ENCODE peak calls at places on chromosomes 6 and 20, in eight cellular contexts. Z, R, H, I, Q, X, G and W are unnamed samples.

GRCh38 chr20:12053348-12053747 is 135.7 kb downstream of the BTBD3 start:
- DNase-seq in G (no peak), Z (no peak), H (no peak), I (peak), X (peak), R (no peak), Q (peak), W (no peak)

GRCh38 chr6:160226118-160226541 is 32.5 kb downstream of the SLC22A2 start:
- DNase-seq in I (no peak), R (no peak), Q (peak), H (no peak), X (no peak), Z (no peak), G (no peak), W (no peak)

GRCh38 chr20:33532753-33533459 is 43.0 kb downstream of the CBFA2T2 start:
- DNase-seq in X (no peak), R (no peak), G (no peak), Q (no peak), I (peak), Z (no peak), H (no peak), W (no peak)

GRCh38 chr20:51009303-51010042 is 13.4 kb downstream of the KCNG1 start:
- DNase-seq in H (no peak), Q (no peak), X (no peak), I (no peak), Z (no peak), R (no peak), G (no peak), W (no peak)

GRCh38 chr6:13523826-13524622 is 36.6 kb upstream of the GFOD1 start:
- DNase-seq in X (no peak), I (no peak), R (no peak), H (no peak), Z (no peak), Q (no peak), G (no peak), W (no peak)

GRCh38 chr6:100806280-100806679 is 74.8 kb downstream of the ASCC3 start:
- DNase-seq in X (no peak), Q (no peak), H (no peak), Z (no peak), R (no peak), G (no peak), I (no peak), W (no peak)

GRCh38 chr6:112014483-112014882 is 39.4 kb upstream of the CCN6 start:
- DNase-seq in H (no peak), X (peak), G (no peak), R (no peak), I (peak), Z (no peak), Q (peak), W (no peak)

GRCh38 chr6:138410972-138411667 is 7.1 kb downstream of the HEBP2 start:
- DNase-seq in I (peak), Z (no peak), H (no peak), Q (peak), G (no peak), R (no peak), X (peak), W (no peak)

GRCh38 chr6:3159805-3160781 is 2.7 kb upstream of the TUBB2A start:
- DNase-seq in Z (no peak), G (no peak), H (no peak), Q (peak), R (no peak), I (no peak), X (peak), W (no peak)

GRCh38 chr20:59816146-59816743 is 117.2 kb downstream of the SYCP2 start:
- DNase-seq in H (no peak), R (no peak), I (no peak), Q (no peak), X (no peak), G (no peak), Z (no peak), W (no peak)

GRCh38 chr6:128112494-128112893 is 211.6 kb upstream of the THEMIS start:
- DNase-seq in H (no peak), Z (no peak), G (no peak), I (peak), R (no peak), X (no peak), Q (no peak), W (no peak)

GRCh38 chr20:6685181-6685582 is 82.3 kb upstream of the BMP2 start:
- DNase-seq in G (no peak), Z (no peak), Q (peak), R (no peak), I (no peak), X (peak), H (no peak), W (no peak)

GRCh38 chr20:33490023-33490933 is at the start of gene CBFA2T2:
- DNase-seq in X (peak), I (peak), Z (no peak), Q (peak), G (no peak), H (no peak), R (peak), W (no peak)

GRCh38 chr6:148572676-148573335 is 174.0 kb upstream of the UST start:
- DNase-seq in I (no peak), X (no peak), R (no peak), Z (no peak), Q (no peak), H (no peak), G (no peak), W (no peak)

GRCh38 chr6:27145731-27146455 is 101.6 kb upstream of the PRSS16 start:
- DNase-seq in G (no peak), Z (no peak), R (peak), H (peak), I (peak), X (peak), Q (peak), W (no peak)

GRCh38 chr6:294656-295565 is 2.6 kb downstream of the DUSP22 start:
- DNase-seq in Q (no peak), X (no peak), Z (no peak), G (no peak), I (no peak), H (no peak), R (no peak), W (no peak)

GRCh38 chr6:53432318-53433161 is 83.8 kb upstream of the ELOVL5 start:
- DNase-seq in Z (no peak), X (peak), G (no peak), H (no peak), I (peak), R (no peak), Q (peak), W (no peak)

GRCh38 chr6:165045631-165046030 is 263.8 kb downstream of the C6orf118 start:
- DNase-seq in R (no peak), G (no peak), X (no peak), Z (no peak), H (no peak), I (no peak), Q (peak), W (no peak)

GRCh38 chr20:23419995-23420901 is 1.0 kb downstream of the NAPB start:
- DNase-seq in I (peak), Z (no peak), X (peak), Q (peak), H (no peak), R (peak), G (peak), W (no peak)

GRCh38 chr6:146968041-146968760 is 236.0 kb upstream of the STXBP5 start:
- DNase-seq in Q (peak), R (no peak), G (no peak), Z (no peak), H (no peak), X (peak), I (peak), W (no peak)

GRCh38 chr20:53597521-53598120 is 4.0 kb upstream of the ZNF217 start:
- DNase-seq in I (no peak), Z (no peak), G (no peak), R (no peak), X (peak), Q (no peak), H (no peak), W (no peak)

GRCh38 chr6:71419954-71420692 is 131.5 kb downstream of the OGFRL1 start:
- DNase-seq in Q (peak), X (peak), R (peak), Z (peak), I (peak), G (peak), H (no peak), W (no peak)

GRCh38 chr6:166375013-166375412 is 7.7 kb downstream of the MPC1 start:
- DNase-seq in I (no peak), R (no peak), H (no peak), G (no peak), X (no peak), Z (no peak), Q (no peak), W (no peak)

GRCh38 chr20:50475879-50476292 is 34.3 kb upstream of the PTPN1 start:
- DNase-seq in Q (peak), G (no peak), X (peak), Z (no peak), I (peak), R (no peak), H (no peak), W (no peak)

GRCh38 chr6:41280658-41281057 is 5.8 kb downstream of the TREM1 start:
- DNase-seq in I (no peak), Z (no peak), H (no peak), G (no peak), X (peak), Q (no peak), R (no peak), W (no peak)

GRCh38 chr6:90393232-90393884 is 96.7 kb upstream of the BACH2 start:
- DNase-seq in R (no peak), Q (peak), H (peak), Z (no peak), X (peak), I (peak), G (peak), W (no peak)

GRCh38 chr6:51398064-51398740 is 579.5 kb downstream of the TFAP2B start:
- DNase-seq in G (no peak), H (no peak), R (no peak), Q (peak), Z (no peak), I (no peak), X (peak), W (no peak)

GRCh38 chr6:39263299-39264037 is 34.2 kb upstream of the KCNK5 start:
- DNase-seq in R (no peak), H (no peak), Q (no peak), Z (no peak), I (no peak), X (peak), G (no peak), W (no peak)
- TF ChIP-seq CTCF in R (no peak), H (no peak), Q (no peak), Z (no peak), I (no peak), X (no peak), G (no peak), W (no peak)

GRCh38 chr20:45962031-45962755 is 9.8 kb downstream of the ZNF335 start:
- DNase-seq in I (no peak), Q (no peak), X (no peak), H (no peak), R (no peak), G (no peak), Z (no peak), W (peak)

GRCh38 chr20:45965169-45966002 is 6.6 kb downstream of the ZNF335 start:
- DNase-seq in Z (no peak), R (no peak), I (no peak), Q (no peak), X (no peak), G (no peak), H (no peak), W (peak)

GRCh38 chr20:45959956-45960630 is 11.9 kb downstream of the ZNF335 start:
- DNase-seq in H (no peak), X (no peak), I (no peak), Z (no peak), Q (no peak), G (no peak), R (no peak), W (peak)

GRCh38 chr20:45964024-45964423 is 8.0 kb downstream of the ZNF335 start:
- DNase-seq in X (no peak), G (no peak), H (no peak), I (no peak), R (no peak), Q (no peak), Z (no peak), W (peak)

DNA sequence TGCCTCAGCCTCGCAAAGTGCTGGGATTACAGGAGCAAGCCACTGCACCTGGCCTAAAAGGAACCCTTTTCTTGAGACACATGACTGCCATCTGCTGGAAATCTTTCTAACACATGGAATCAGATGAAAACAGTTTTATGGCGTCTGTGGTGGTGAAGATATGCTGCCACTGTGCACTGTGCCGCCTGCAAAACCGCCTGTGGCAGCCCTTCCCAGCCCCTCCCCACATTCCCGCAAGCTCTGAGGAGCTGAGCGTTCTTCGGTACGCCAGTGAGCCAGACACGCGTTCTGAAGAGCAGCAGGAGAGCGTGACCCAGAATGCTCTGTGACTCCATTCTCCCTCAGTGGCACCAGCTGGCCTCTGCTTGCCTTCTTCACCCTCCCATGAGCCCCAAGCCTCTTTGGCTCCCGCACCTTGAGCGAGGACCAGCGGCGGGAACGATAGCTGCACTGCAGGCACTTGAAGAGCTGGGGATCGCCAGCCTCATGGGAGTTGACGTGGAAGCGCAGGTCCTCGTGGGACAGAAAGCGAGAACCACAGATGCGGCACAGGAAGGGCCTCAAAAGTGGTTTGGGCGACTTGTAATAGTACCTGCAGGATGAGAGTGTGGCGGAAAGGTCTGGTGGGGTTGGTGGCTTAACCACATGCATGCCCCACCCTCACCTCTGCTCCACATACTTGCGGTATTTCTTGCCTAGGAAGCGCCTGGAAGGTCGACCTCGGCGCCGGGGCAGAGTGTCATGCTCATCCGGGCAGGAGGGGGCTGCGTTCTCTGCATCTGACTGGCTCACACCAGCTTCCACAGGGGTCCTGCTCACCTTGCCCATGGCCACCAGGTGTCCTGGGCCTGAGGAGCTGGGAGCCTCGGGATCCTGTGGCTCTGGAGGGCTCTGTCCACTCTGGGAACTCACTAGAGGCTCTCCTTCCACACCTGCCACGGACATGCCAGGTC is 8.7 kb downstream of the ZNF335 start:
- DNase-seq in Z (no peak), G (no peak), I (peak), X (peak), R (no peak), H (no peak), Q (peak), W (peak)
- TF ChIP-seq CTCF in Z (peak), G (peak), I (peak), X (peak), R (peak), H (peak), Q (peak), W (peak)

GRCh38 chr20:32139947-32140346 is 30.4 kb downstream of the TM9SF4 start:
- DNase-seq in H (no peak), X (no peak), Z (no peak), G (no peak), R (no peak), Q (no peak), I (no peak), W (no peak)

GRCh38 chr20:32140603-32141002 is 31.1 kb downstream of the TM9SF4 start:
- DNase-seq in H (no peak), G (no peak), R (no peak), X (no peak), Z (no peak), I (no peak), Q (no peak), W (no peak)

GRCh38 chr20:32138921-32139320 is 29.4 kb downstream of the TM9SF4 start:
- DNase-seq in G (no peak), Q (no peak), H (no peak), Z (no peak), I (no peak), X (no peak), R (no peak), W (no peak)

GRCh38 chr20:32142991-32143390 is 33.5 kb downstream of the TM9SF4 start:
- DNase-seq in I (no peak), X (no peak), Z (no peak), Q (no peak), G (no peak), H (no peak), R (no peak), W (peak)

DNA sequence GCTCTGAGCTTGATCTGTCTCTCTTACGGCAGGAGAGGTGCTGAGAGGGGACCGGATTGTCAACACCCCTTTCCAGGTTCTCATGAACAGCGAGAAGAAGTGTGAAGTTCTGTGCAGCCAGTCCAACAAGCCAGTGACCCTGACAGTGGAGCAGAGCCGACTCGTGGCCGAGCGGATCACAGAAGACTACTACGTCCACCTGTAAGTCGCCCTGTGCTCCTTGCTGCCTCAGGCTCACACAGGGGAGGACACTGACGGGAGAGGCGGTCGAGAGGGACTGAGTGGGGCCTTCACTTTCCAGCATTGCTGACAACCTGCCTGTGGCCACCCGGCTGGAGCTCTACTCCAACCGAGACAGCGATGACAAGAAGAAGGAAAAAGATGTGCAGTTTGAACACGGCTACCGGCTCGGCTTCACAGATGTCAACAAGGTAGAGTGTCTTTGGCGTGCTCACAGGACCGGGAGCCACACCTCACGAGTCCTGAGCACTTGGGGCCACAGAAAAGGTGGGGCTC is 32.0 kb downstream of the TM9SF4 start:
- DNase-seq in Z (no peak), X (no peak), Q (no peak), G (no peak), R (no peak), H (no peak), I (no peak), W (no peak)
- TF ChIP-seq CTCF in Z (no peak), X (no peak), Q (no peak), G (no peak), R (no peak), H (no peak), I (no peak), W (no peak)

DNA sequence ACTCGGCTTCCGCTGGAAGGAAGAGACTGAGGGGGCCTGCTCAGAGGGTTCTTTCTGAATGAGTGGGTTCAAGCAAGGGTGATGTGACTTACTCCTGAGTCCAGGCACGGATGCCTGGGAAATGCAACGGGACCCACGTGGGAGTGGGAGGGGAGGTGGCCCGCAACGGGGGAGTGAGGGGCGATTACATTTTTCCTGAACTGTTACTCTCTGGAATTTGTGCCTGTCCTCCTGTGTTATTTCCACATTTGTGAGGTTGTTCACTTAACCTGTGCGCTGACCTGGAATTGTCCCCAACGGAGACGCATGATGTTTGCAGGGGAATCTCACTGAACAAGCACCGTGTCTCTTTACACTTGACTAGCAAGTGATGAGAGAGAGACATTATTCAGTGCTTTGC is 209.4 kb downstream of the CDH4 start:
- DNase-seq in X (no peak), Q (no peak), G (no peak), R (no peak), Z (no peak), I (no peak), H (no peak), W (no peak)
- TF ChIP-seq CTCF in X (no peak), Q (no peak), G (no peak), R (no peak), Z (no peak), I (no peak), H (no peak), W (no peak)

GRCh38 chr6:68776382-68776781 is 141.3 kb downstream of the ADGRB3 start:
- DNase-seq in R (no peak), Z (no peak), X (no peak), I (no peak), H (no peak), G (no peak), Q (no peak), W (no peak)

GRCh38 chr6:68779366-68779765 is 144.3 kb downstream of the ADGRB3 start:
- DNase-seq in X (no peak), R (no peak), Q (no peak), Z (no peak), I (no peak), H (no peak), G (no peak), W (no peak)

GRCh38 chr6:68777956-68778355 is 142.9 kb downstream of the ADGRB3 start:
- DNase-seq in I (peak), G (no peak), Z (no peak), X (peak), Q (peak), H (no peak), R (no peak), W (no peak)

GRCh38 chr6:68774843-68775242 is 139.8 kb downstream of the ADGRB3 start:
- DNase-seq in R (no peak), H (no peak), X (no peak), Z (no peak), Q (no peak), G (no peak), I (no peak), W (no peak)

DNA sequence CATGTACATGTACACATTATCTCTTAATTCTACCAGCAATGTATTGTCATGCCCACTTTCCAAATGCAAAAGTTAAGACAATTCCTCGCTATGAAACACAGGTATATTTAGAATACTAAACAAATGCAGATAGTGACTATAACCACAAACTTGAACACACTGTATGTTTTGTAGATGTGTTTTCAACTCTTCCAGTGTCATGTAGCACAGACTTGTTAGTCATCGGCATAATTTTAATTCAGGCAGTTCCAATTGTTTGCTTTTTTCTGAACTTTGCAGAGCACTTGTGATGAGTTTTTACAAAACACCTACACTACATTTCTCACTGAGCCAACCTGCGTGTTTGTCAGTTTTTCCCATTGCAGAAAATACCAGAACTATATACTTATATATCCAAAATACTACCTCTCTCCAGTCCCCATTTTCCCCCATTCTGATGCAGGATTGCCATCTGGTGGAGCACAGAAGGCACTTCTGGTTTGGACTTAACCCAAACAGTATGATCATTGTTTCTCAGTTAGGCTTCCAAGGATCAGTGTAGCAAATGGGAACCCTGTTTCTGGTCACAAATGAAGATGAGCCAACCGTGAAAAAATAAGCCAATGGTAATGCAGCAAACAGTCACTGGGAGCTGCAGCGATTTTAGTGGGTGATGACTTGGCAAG is 143.4 kb downstream of the ADGRB3 start:
- DNase-seq in R (no peak), X (peak), H (peak), I (peak), Q (peak), G (peak), Z (no peak), W (no peak)
- TF ChIP-seq CTCF in R (peak), X (peak), H (peak), I (no peak), Q (peak), G (peak), Z (peak), W (peak)

DNA sequence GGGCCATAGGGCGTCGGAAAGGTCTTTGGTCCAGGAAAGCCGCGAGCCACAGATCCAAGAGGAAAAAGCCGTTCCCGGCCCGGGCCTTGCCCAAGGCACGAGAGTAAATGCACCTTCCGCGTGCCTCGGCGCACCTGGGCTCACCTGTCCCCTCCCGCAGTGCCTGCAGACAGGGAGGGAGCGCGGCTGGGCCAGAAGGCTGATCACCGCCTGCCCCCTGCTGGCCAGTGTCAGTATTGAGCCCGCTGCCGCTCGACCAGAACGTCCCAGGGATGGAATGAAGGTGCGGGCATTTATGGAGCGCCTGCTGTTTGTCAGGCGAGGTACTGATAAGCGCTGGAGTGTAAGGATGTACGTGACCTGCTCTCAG is 679 bp upstream of the LPIN3 start:
- DNase-seq in Q (peak), Z (peak), I (peak), H (peak), R (peak), X (peak), G (peak), W (peak)
- TF ChIP-seq CTCF in Q (peak), Z (peak), I (peak), H (peak), R (peak), X (peak), G (peak), W (peak)